ENCODE peak calls at places on chromosomes 5 and 9, in four cellular contexts. Z, U, M and S are unnamed samples. For H3K27me3, the result is how much of the 10 kb centered on the place peaks cover.

GRCh38 chr5:134466241-134467069 is 54.8 kb upstream of the CDKN2AIPNL start:
- DNase-seq in M (peak), U (peak), Z (peak), S (peak)

GRCh38 chr5:136516617-136517016 is 151.3 kb upstream of the TRPC7 start:
- DNase-seq in Z (no peak), M (no peak), U (no peak), S (no peak)

GRCh38 chr9:86624616-86625015 is 270.4 kb upstream of the TUT7 start:
- DNase-seq in U (no peak), M (no peak), Z (no peak), S (no peak)

GRCh38 chr5:10331341-10331796 is 22.1 kb upstream of the MARCHF6 start:
- DNase-seq in Z (peak), M (peak), U (no peak), S (peak)

GRCh38 chr5:158287643-158288228 is 428.8 kb upstream of the CLINT1 start:
- DNase-seq in Z (peak), U (peak), M (peak), S (no peak)

GRCh38 chr9:22147818-22148573 is 138.9 kb upstream of the CDKN2B start:
- DNase-seq in Z (no peak), M (no peak), U (no peak), S (no peak)

GRCh38 chr5:4987431-4987830 is 152.7 kb upstream of the ADAMTS16 start:
- DNase-seq in M (no peak), U (no peak), Z (no peak), S (no peak)

GRCh38 chr5:174549254-174549653 is 175.1 kb upstream of the MSX2 start:
- DNase-seq in U (no peak), M (no peak), Z (no peak), S (no peak)

GRCh38 chr5:55582256-55582655 is 47.5 kb upstream of the PLPP1 start:
- DNase-seq in Z (no peak), M (no peak), U (no peak), S (no peak)

GRCh38 chr5:56175465-56175864 is 57.7 kb downstream of the ANKRD55 start:
- DNase-seq in M (peak), Z (no peak), U (no peak), S (no peak)

GRCh38 chr5:169243651-169244422 is 57.1 kb downstream of the SLIT3 start:
- DNase-seq in U (no peak), M (no peak), Z (no peak), S (no peak)

GRCh38 chr5:169242175-169242848 is 58.6 kb downstream of the SLIT3 start:
- DNase-seq in M (no peak), Z (no peak), U (no peak), S (no peak)

GRCh38 chr5:169242849-169243186 is 58.1 kb downstream of the SLIT3 start:
- DNase-seq in Z (no peak), U (no peak), M (no peak), S (no peak)

GRCh38 chr5:169248520-169248919 is 52.4 kb downstream of the SLIT3 start:
- DNase-seq in Z (no peak), M (no peak), U (no peak), S (no peak)

GRCh38 chr5:169244812-169245211 is 56.1 kb downstream of the SLIT3 start:
- DNase-seq in Z (no peak), M (no peak), U (no peak), S (no peak)
- H3K27me3 ChIP-seq in Z (under half), M (under half), U (under half), S (under half)

GRCh38 chr9:113593682-113594281 is 130.3 kb downstream of the RGS3 start:
- DNase-seq in U (peak), M (peak), Z (peak), S (peak)
- TF ChIP-seq POLR2AphosphoS5 in U (peak), M (peak), Z (peak), S (peak)

GRCh38 chr5:36876389-36876964 is at the start of gene NIPBL:
- DNase-seq in U (peak), Z (peak), M (peak), S (peak)

GRCh38 chr5:36876965-36877666 is 547 bp downstream of the NIPBL start:
- DNase-seq in M (peak), U (peak), Z (peak), S (peak)

GRCh38 chr5:36875051-36875788 is 1.3 kb upstream of the NIPBL start:
- DNase-seq in U (peak), M (peak), Z (peak), S (peak)

GRCh38 chr5:36874465-36874864 is 2.1 kb upstream of the NIPBL start:
- DNase-seq in Z (no peak), M (no peak), U (no peak), S (no peak)

DNA sequence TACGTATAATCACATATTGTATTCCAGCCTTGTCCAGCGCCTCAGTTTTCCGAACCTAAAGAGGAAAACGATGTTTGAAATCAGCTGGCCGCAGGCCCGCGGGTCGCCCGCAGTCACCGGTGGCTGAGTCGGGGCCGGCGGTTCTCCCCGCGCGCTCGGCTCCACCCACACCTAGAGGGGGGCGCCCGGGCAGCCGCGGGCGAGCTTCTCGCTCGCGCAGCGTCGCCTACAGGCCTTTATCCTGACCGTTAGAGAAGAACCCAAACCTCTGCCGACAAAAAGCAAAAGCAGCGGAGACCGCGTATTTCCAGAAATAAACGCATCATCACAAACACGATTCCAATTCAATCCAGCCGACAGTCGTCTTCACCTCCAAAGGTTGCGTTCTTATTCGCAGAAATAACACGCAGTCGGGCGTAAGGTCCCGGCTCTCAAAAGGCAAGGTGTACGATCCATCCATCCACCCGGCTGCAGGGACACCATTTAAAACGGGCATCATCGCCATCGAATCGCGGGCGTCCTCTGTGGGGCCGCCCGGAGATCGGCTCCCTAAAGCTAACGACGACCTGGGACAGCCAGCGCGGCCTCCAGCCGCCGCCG is 680 bp upstream of the NIPBL start:
- DNase-seq in U (peak), M (peak), Z (peak), S (peak)
- TF ChIP-seq CTCF in U (peak), M (no peak), Z (peak), S (peak)

DNA sequence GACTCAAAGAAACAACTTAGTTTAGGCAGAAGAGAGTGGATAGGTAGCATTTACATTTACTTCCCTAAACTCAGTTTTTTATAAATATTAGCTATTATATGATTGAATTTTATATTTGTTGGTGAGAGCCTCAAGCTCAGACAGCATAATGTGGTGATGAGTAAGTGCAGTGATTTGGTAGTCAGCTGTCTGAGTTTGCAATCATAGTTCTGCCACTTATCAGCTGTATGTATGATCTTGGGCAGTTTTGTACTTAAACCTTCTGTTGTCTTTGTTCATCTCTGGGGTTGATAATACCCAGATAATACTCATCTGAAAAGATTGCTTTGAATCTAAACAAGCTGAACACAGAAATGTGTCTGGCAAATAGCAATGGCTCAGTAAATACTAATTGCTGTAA is 108.8 kb downstream of the ANXA1 start:
- DNase-seq in U (no peak), Z (no peak), M (no peak), S (no peak)
- H3K27me3 ChIP-seq in U (under half), Z (under half), M (under half), S (under half)

GRCh38 chr5:24916863-24917262 is 272.1 kb upstream of the CDH10 start:
- DNase-seq in M (no peak), Z (no peak), U (no peak), S (no peak)
- TF ChIP-seq POLR2AphosphoS5 in M (no peak), Z (no peak), U (no peak), S (no peak)

GRCh38 chr5:122774861-122775712 is at the start of gene SNX2:
- DNase-seq in U (peak), Z (peak), M (peak), S (peak)
- TF ChIP-seq CTCF in U (peak), Z (peak), M (no peak), S (no peak)

GRCh38 chr9:132742821-132743311 is 72.6 kb downstream of the GTF3C4 start:
- DNase-seq in M (no peak), U (no peak), Z (no peak), S (peak)
- H3K27me3 ChIP-seq in M (under half), U (half or more), Z (under half), S (under half)

DNA sequence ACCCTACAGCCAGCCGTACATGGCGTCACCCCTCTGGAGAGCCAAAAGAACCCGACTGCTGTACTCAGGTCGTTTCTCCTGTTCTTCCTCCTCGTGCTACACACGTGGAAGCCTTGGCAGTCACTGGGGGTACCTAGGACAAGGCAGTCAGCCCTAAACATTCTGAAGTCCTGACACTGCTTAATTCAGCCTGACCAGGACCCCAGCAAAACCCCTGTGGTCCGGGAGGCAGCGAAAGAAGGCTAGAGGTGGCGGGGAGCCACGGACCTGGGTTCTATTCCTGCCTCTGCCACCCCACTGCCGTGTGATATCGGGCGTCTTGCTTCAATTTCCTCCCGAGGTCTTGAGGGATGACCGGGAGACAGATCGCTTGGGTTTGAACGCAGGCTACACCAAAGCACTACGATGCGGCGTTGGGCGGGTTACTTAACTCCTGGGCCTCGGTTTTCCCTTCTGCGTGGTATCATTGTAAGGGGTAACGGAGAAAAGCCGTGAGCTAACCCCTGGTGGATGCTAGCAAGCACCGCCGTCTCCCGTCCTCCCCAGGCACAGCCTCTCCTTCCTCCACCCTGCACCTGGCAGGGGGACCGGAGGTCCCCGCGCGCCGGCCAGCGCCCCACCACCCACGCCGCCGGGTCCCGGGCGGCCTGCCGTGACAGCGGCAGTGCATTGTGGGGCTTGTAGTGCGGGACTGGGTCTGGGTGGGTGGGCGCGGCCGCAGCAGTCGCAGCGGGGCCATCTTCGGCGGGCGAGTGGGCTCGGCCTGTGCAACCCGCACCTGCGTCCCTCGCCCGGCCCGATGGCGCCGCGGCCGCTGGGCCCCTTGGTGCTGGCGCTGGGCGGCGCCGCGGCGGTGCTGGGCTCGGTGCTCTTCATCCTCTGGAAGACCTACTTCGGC is at the start of gene ARL10:
- DNase-seq in M (no peak), U (peak), Z (no peak), S (peak)
- TF ChIP-seq POLR2AphosphoS5 in M (no peak), U (no peak), Z (no peak), S (no peak)

DNA sequence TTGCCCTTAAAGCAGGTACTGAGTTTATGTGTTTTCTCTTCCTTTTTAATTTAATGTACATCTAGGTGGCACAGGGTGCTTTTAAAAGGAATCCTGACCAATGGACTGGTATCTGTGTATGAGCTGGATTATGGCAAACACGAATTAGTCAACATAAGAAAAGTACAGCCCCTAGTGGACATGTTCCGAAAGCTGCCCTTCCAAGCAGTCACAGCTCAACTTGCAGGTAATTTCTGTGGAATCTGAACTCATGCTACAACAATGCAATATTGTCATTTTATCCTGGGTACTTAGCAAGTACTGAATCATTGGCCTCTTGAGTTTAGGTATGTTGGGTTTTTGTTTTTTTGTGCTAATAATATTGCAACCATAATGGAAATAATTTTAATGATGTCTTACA is 14.4 kb upstream of the TMOD1 start:
- DNase-seq in U (no peak), M (no peak), Z (no peak), S (no peak)
- TF ChIP-seq CTCF in U (no peak), M (no peak), Z (no peak), S (no peak)

DNA sequence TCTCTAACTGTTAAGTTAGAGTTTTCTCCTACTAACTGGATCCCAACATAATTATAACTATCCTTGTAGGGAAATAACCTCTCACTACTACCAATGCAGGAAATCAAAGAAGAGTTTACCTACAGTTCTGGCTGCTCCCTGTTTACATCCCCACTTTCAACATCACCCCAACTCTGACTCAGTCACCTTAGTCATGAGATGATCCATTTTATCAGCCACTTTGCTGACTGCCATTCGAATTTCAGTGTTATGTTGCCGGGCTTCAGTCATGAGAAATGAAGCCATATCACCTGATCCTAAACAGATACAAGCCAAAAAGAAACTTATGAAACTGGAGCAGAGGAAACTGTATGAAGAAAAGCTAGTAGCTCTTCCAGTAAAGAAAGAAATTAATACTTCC is 33.7 kb downstream of the SLC31A2 start:
- DNase-seq in M (no peak), U (no peak), Z (no peak), S (no peak)
- H3K27me3 ChIP-seq in M (under half), U (under half), Z (under half), S (under half)